ENCODE peak calls at places on chromosome 19, in six cellular contexts. K is HFF-Myc; Z is NCI-H1417; U is stimulated activated CD4-positive, alpha-beta T cell treated with anti-CD3 and anti-CD28 coated beads, Interleukin-2, amount 100 ng/mL, for 4 hours; X is NCI-H146; M is activated naive CD4-positive, alpha-beta T cell. G is an unnamed sample.

GRCh38 chr19:38173324-38174041 is 50.5 kb downstream of the DPF1 start:
- DNase-seq in K (no peak), Z (peak), U (no peak), X (no peak), M (no peak), G (no peak)

GRCh38 chr19:54045771-54046170 is 17.9 kb downstream of the VSTM1 start:
- DNase-seq in K (no peak), Z (no peak), U (no peak), X (no peak), M (no peak), G (no peak)

GRCh38 chr19:49328741-49329140 is 3.8 kb upstream of the SLC6A16 start:
- DNase-seq in K (no peak), Z (no peak), U (no peak), X (no peak), M (no peak), G (no peak)

GRCh38 chr19:48873476-48874308 is 1.5 kb downstream of the PPP1R15A start:
- DNase-seq in K (no peak), Z (no peak), U (no peak), X (no peak), M (no peak), G (no peak)

GRCh38 chr19:482186-483041 is 13.9 kb upstream of the MADCAM1 start:
- DNase-seq in K (no peak), Z (no peak), U (no peak), X (no peak), M (no peak), G (no peak)

GRCh38 chr19:6685962-6686627 is 16.1 kb upstream of the TNFSF14 start:
- DNase-seq in K (no peak), Z (no peak), U (no peak), X (no peak), M (no peak), G (no peak)

GRCh38 chr19:1470864-1471513 is 8.0 kb downstream of the C19orf25 start:
- DNase-seq in K (no peak), Z (peak), U (no peak), X (peak), M (no peak), G (peak)

GRCh38 chr19:38449518-38449917 is 16.0 kb downstream of the RYR1 start:
- DNase-seq in K (no peak), Z (no peak), U (no peak), X (no peak), M (no peak), G (no peak)

GRCh38 chr19:7928741-7929701 is 3.1 kb upstream of the CTXN1 start:
- DNase-seq in K (peak), Z (peak), U (no peak), X (no peak), M (peak), G (no peak)

GRCh38 chr19:48671456-48671995 is 1.3 kb downstream of the NTN5 start:
- DNase-seq in K (no peak), Z (no peak), U (no peak), X (no peak), M (no peak), G (no peak)

GRCh38 chr19:35963514-35963913 is 27.3 kb downstream of the LRFN3 start:
- DNase-seq in K (peak), Z (no peak), U (no peak), X (no peak), M (peak), G (no peak)

GRCh38 chr19:38642176-38642575 is 5.3 kb upstream of the ACTN4 start:
- DNase-seq in K (no peak), Z (no peak), U (no peak), X (no peak), M (no peak), G (no peak)

GRCh38 chr19:1206733-1207301 is 1.2 kb downstream of the STK11 start:
- DNase-seq in K (no peak), Z (peak), U (no peak), X (no peak), M (peak), G (no peak)

GRCh38 chr19:46913852-46914430 is 53.1 kb downstream of the ARHGAP35 start:
- DNase-seq in K (no peak), Z (no peak), U (no peak), X (no peak), M (no peak), G (no peak)

GRCh38 chr19:50515168-50515561 is 1.5 kb upstream of the ASPDH start:
- DNase-seq in K (no peak), Z (no peak), U (no peak), X (no peak), M (no peak), G (no peak)

GRCh38 chr19:11247934-11248333 is 8.5 kb downstream of the ANGPTL8 start:
- DNase-seq in K (no peak), Z (no peak), U (no peak), X (no peak), M (no peak), G (no peak)

GRCh38 chr19:40691421-40692211 is 1.2 kb upstream of the NUMBL start:
- DNase-seq in K (no peak), Z (no peak), U (no peak), X (no peak), M (no peak), G (no peak)

GRCh38 chr19:36418287-36419001 is at the start of gene ZFP82:
- DNase-seq in K (peak), Z (peak), U (peak), X (peak), M (peak), G (peak)

GRCh38 chr19:47309608-47310007 is at the start of gene C5AR1:
- DNase-seq in K (no peak), Z (no peak), U (no peak), X (no peak), M (no peak), G (no peak)

GRCh38 chr19:49591731-49592485 is 926 bp downstream of the PRR12 start:
- DNase-seq in K (no peak), Z (peak), U (no peak), X (peak), M (peak), G (no peak)

GRCh38 chr19:41785653-41786052 is 10.7 kb upstream of the CEACAM3 start:
- DNase-seq in K (peak), Z (peak), U (peak), X (peak), M (peak), G (peak)

GRCh38 chr19:57803594-57804325 is 11.0 kb downstream of the ZNF552 start:
- DNase-seq in K (peak), Z (no peak), U (no peak), X (peak), M (no peak), G (no peak)

GRCh38 chr19:49441210-49441959 is at the start of gene SLC17A7:
- DNase-seq in K (no peak), Z (peak), U (no peak), X (peak), M (peak), G (no peak)

GRCh38 chr19:49592486-49593232 is 1.7 kb downstream of the PRR12 start:
- DNase-seq in K (no peak), Z (no peak), U (no peak), X (no peak), M (no peak), G (no peak)

GRCh38 chr19:20359933-20360720 is 193.1 kb downstream of the ZNF486 start:
- DNase-seq in K (no peak), Z (peak), U (no peak), X (no peak), M (no peak), G (peak)

GRCh38 chr19:19475845-19476828 is 39.2 kb downstream of the TSSK6 start:
- DNase-seq in K (no peak), Z (peak), U (no peak), X (no peak), M (no peak), G (no peak)

GRCh38 chr19:13195678-13196077 is 45.5 kb downstream of the IER2 start:
- DNase-seq in K (no peak), Z (peak), U (peak), X (peak), M (peak), G (peak)

GRCh38 chr19:51799311-51799997 is 4.5 kb downstream of the FPR3 start:
- DNase-seq in K (peak), Z (no peak), U (no peak), X (no peak), M (no peak), G (no peak)

GRCh38 chr19:15404780-15405211 is 14.0 kb downstream of the AKAP8L start:
- DNase-seq in K (no peak), Z (no peak), U (no peak), X (no peak), M (no peak), G (no peak)

GRCh38 chr19:21910318-21910717 is 74.3 kb upstream of the ZNF43 start:
- DNase-seq in K (no peak), Z (no peak), U (no peak), X (no peak), M (no peak), G (no peak)

GRCh38 chr19:14073925-14074838 is 1.6 kb downstream of the MISP3 start:
- DNase-seq in K (no peak), Z (peak), U (no peak), X (peak), M (no peak), G (peak)

GRCh38 chr19:12695997-12696365 is 450 bp downstream of the FBXW9 start:
- DNase-seq in K (no peak), Z (no peak), U (no peak), X (peak), M (no peak), G (no peak)

GRCh38 chr19:31268751-31269150 is 80.5 kb downstream of the TSHZ3 start:
- DNase-seq in K (no peak), Z (no peak), U (no peak), X (no peak), M (no peak), G (no peak)

GRCh38 chr19:7544626-7545025 is 9.1 kb downstream of the PNPLA6 start:
- DNase-seq in K (no peak), Z (no peak), U (no peak), X (no peak), M (no peak), G (no peak)

GRCh38 chr19:38032951-38033350 is 125.9 kb downstream of the SIPA1L3 start:
- DNase-seq in K (no peak), Z (no peak), U (no peak), X (no peak), M (no peak), G (no peak)

GRCh38 chr19:10116085-10116865 is 3.4 kb downstream of the EIF3G start:
- DNase-seq in K (no peak), Z (no peak), U (no peak), X (no peak), M (no peak), G (no peak)

GRCh38 chr19:4077011-4077382 is 10.3 kb upstream of the ZBTB7A start:
- DNase-seq in K (no peak), Z (no peak), U (no peak), X (no peak), M (no peak), G (no peak)

GRCh38 chr19:8550070-8550469 is 27.2 kb downstream of the MYO1F start:
- DNase-seq in K (no peak), Z (no peak), U (no peak), X (no peak), M (no peak), G (no peak)

G was measured in H1.